ENCODE peak calls at places on chromosome 15, in five cellular contexts. Z is ovary, I is psoas muscle, B is epithelial cell of esophagus, F is IMR-90. D is an unnamed sample.

GRCh38 chr15:96296264-96296663 is 34.2 kb upstream of the NR2F2 start:
- DNase-seq in I (no peak), B (peak), Z (no peak), F (peak), D (peak)

GRCh38 chr15:33135355-33135781 is 59.1 kb downstream of the FMN1 start:
- DNase-seq in B (no peak), I (peak), Z (no peak), F (no peak), D (peak)

GRCh38 chr15:71055461-71055860 is 59.8 kb upstream of the THSD4 start:
- DNase-seq in Z (no peak), B (peak), F (peak), I (no peak), D (peak)

GRCh38 chr15:58880320-58880719 is 53.2 kb downstream of the SLTM start:
- DNase-seq in B (no peak), F (no peak), I (no peak), Z (no peak), D (no peak)

GRCh38 chr15:67024322-67024997 is 40.9 kb upstream of the SMAD3 start:
- DNase-seq in F (peak), B (peak), I (peak), Z (peak), D (peak)

GRCh38 chr15:37298271-37298670 is 197.9 kb upstream of the MEIS2 start:
- DNase-seq in F (no peak), B (no peak), I (no peak), Z (no peak), D (no peak)

GRCh38 chr15:95812491-95812890 is 518.0 kb upstream of the NR2F2 start:
- DNase-seq in F (peak), Z (no peak), I (no peak), B (peak), D (peak)

GRCh38 chr15:94478763-94479162 is 247.4 kb downstream of the MCTP2 start:
- DNase-seq in I (no peak), F (no peak), B (no peak), Z (no peak), D (no peak)

GRCh38 chr15:81297147-81297572 is 26.8 kb downstream of the STARD5 start:
- DNase-seq in B (peak), F (peak), I (no peak), Z (no peak), D (peak)

DNA sequence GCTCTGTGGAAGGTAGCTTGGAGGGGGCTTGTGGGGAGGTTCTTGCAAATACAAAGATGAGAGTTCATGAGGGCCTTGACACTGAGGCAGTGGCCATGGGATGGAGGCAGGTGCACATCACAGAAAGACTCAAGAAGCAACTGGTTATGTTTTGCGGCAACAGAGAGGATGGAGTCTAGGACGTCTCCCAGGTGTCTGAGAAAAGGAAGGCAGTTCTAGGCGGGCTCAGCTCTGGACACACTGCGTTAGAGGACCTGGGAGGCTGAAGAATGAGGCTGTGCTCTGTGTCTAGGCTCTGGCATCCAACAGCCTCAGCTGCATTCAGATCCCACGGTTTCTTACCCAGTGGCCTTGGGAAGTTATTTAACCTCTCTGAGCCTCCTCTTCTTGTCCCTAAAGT is 23.5 kb downstream of the NOX5 start:
- DNase-seq in I (no peak), F (no peak), B (no peak), Z (no peak), D (no peak)
- H3K4me3 ChIP-seq in I (no peak), F (no peak), B (no peak), Z (no peak), D (no peak)

GRCh38 chr15:51970132-51970817 is 1.3 kb downstream of the LEO1 start:
- DNase-seq in Z (no peak), I (no peak), F (no peak), B (no peak), D (no peak)
- H3K4me3 ChIP-seq in Z (no peak), I (peak), F (peak), B (peak), D (peak)

GRCh38 chr15:27885226-27885625 is 213.9 kb downstream of the OCA2 start:
- DNase-seq in B (peak), Z (no peak), F (no peak), I (no peak), D (no peak)

GRCh38 chr15:27889258-27889657 is 209.9 kb downstream of the OCA2 start:
- DNase-seq in Z (no peak), F (no peak), B (peak), I (no peak), D (no peak)

GRCh38 chr15:27878841-27879240 is 220.3 kb downstream of the OCA2 start:
- DNase-seq in B (peak), Z (no peak), F (no peak), I (no peak), D (no peak)

DNA sequence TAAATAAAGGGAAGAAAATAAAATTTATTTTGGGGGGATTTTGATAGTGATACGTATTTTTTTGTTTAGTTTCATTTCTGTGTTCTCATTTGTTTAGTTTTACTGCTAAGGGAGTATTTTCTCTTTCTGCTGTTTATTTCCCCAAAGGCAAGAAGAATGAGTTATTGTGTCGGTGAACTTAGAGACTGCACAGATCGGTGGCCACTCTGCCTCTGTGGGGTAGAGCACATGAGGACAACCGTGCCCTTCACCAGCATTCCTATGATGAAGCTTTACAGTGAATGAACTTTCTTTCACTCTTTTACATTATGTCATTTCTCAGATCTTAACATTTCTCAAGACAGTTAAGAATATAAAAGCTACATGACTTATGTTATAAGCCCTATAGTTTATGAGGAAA is 214.4 kb downstream of the OCA2 start:
- DNase-seq in I (no peak), B (no peak), Z (no peak), F (no peak), D (no peak)
- H3K4me3 ChIP-seq in I (no peak), B (no peak), Z (no peak), F (no peak), D (no peak)

DNA sequence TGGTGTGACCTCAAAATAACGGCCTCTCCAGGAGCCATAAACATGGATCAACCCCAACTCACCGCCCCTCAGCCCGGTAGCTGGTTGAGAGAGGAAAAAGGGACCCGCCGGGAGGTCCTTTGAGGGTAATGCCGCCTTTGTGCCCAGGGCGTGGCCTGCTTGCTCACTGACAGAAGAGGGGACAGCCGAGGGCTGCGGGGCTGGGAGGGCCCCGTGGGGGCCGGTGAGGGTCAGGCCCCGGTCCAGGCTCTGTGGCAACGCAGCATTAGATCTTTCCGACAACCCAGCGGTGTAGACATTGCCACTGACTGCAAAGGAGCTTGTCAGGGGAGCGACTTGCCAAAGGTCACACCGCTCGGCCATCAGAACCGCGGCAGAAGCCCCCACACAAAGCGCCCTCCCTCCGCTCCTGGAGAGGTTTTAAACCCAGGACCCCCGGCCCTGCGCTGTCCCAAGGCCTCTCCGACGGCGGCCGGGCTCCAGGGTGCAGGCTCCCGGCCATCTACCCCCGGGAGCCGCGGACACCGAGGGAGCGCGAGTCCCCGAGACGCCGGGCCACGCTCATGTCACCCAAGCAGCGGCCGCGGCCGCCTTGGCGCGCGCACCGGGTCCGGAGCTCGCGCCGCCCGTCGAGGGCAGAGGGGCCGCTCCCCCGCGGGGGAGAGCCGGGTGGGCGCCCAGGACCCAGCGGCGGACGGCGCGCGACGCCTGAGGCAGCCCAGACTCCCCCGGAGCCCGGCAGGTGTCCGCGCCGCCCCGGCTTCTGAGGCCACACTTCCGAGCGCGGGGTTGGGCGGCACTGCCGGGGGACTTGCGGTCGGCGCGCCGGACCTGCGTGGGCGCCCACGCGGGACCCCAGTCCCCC is 975 bp downstream of the PCSK6 start:
- DNase-seq in Z (no peak), F (no peak), B (no peak), I (no peak), D (no peak)
- H3K4me3 ChIP-seq in Z (peak), F (no peak), B (peak), I (peak), D (no peak)

GRCh38 chr15:31365655-31366127 is 39.1 kb downstream of the KLF13 start:
- DNase-seq in B (peak), Z (peak), F (peak), I (peak), D (peak)
- H3K4me3 ChIP-seq in B (no peak), Z (peak), F (no peak), I (peak), D (no peak)

DNA sequence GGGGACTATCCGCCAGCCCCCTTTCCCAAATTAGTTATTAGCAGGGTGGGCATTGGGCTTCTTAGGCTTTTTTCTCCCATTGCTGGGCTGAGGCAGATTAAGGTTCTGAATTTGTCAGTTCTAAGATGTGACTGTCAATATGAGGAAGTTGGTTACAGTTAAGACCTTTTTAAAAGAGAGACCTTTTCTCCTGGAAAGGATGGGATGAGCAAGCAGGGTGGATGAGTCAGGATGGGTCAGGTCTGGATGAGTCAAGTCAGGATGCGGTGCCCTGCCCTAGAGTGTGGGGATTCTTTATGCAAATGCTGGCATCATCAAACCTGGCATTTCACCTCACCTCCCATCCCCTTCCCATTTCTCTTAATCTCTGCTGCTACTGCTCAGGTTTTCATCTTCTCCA is 1.9 kb downstream of the AEN start:
- DNase-seq in F (peak), B (peak), Z (no peak), I (no peak), D (peak)
- H3K4me3 ChIP-seq in F (peak), B (peak), Z (no peak), I (peak), D (peak)